ENCODE peak calls at places on chromosomes 11 and 22, in nine cellular contexts. K, G, X, J, M, D, F, S and U are unnamed samples.

GRCh38 chr22:21866821-21867527 is 471 bp downstream of the MAPK1 start:
- DNase-seq in X (peak; percentile 16), J (peak; percentile 71), D (no peak), S (no peak), M (peak; percentile 19), F (no peak), K (peak; percentile 20), G (peak; percentile 40), U (no peak)

GRCh38 chr11:94132152-94132558 is 3.5 kb downstream of the PANX1 start:
- DNase-seq in S (no peak), F (peak; percentile 86), K (peak; percentile 86), X (peak; percentile 83), D (no peak), M (peak; percentile 96), J (no peak), G (no peak), U (peak; percentile 78)

GRCh38 chr11:132911186-132911585 is 621.1 kb downstream of the OPCML start:
- DNase-seq in S (no peak), G (no peak), X (peak; percentile 83), F (peak; percentile 53), K (peak; percentile 80), D (no peak), J (no peak), M (peak; percentile 65), U (peak; percentile 64)

GRCh38 chr11:85694385-85694980 is 8.5 kb upstream of the CCDC89 start:
- DNase-seq in F (peak; percentile 73), K (peak; percentile 77), M (peak; percentile 48), X (peak; percentile 45), J (no peak), G (no peak), S (peak; percentile 18), D (no peak), U (peak; percentile 23)

GRCh38 chr11:33616552-33616951 is 84.1 kb downstream of the C11orf91 start:
- DNase-seq in D (no peak), F (no peak), J (no peak), K (peak; percentile 19), S (no peak), X (peak; percentile 37), M (peak; percentile 69), G (no peak), U (no peak)

GRCh38 chr11:42482822-42483221 is 829.0 kb upstream of the API5 start:
- DNase-seq in J (no peak), G (no peak), F (no peak), D (no peak), K (no peak), M (peak; percentile 1), X (no peak), S (no peak), U (no peak)

GRCh38 chr22:33652596-33652995 is 267.7 kb downstream of the LARGE1 start:
- DNase-seq in X (peak; percentile 1), G (no peak), M (no peak), K (no peak), F (no peak), J (no peak), S (no peak), D (no peak), U (no peak)

GRCh38 chr11:19511413-19512183 is 201.0 kb upstream of the NAV2 start:
- DNase-seq in F (peak; percentile 50), X (no peak), G (peak; percentile 86), D (no peak), J (peak; percentile 58), M (no peak), K (peak; percentile 35), S (no peak), U (no peak)

GRCh38 chr11:130217632-130218031 is 58.0 kb downstream of the ST14 start:
- DNase-seq in G (no peak), D (no peak), J (no peak), F (no peak), M (no peak), S (no peak), X (no peak), K (no peak), U (no peak)

GRCh38 chr22:45067731-45068130 is 57.9 kb upstream of the PHF21B start:
- DNase-seq in D (no peak), K (no peak), M (no peak), G (no peak), X (no peak), J (no peak), S (no peak), F (no peak), U (no peak)

GRCh38 chr11:92880391-92880790 is 89.1 kb upstream of the MTNR1B start:
- DNase-seq in J (no peak), G (no peak), D (no peak), X (peak; percentile 3), K (peak; percentile 6), M (no peak), S (no peak), F (no peak), U (no peak)

GRCh38 chr11:57338152-57338551 is at the start of gene P2RX3:
- DNase-seq in K (no peak), M (no peak), D (no peak), F (no peak), J (no peak), X (no peak), G (no peak), S (no peak), U (no peak)

GRCh38 chr22:36461665-36462474 is 19.6 kb downstream of the TXN2 start:
- DNase-seq in S (no peak), J (no peak), M (peak; percentile 98), G (peak; percentile 52), X (peak; percentile 86), D (no peak), K (peak; percentile 85), F (peak; percentile 92), U (peak; percentile 39)

GRCh38 chr11:130487390-130488186 is 39.1 kb downstream of the ADAMTS15 start:
- DNase-seq in G (no peak), X (no peak), M (no peak), F (no peak), S (no peak), D (no peak), K (no peak), J (no peak), U (no peak)

GRCh38 chr11:112797653-112798293 is 163.4 kb upstream of the NCAM1 start:
- DNase-seq in X (peak; percentile 12), S (no peak), D (no peak), J (no peak), G (peak; percentile 46), K (peak; percentile 64), M (peak; percentile 40), F (peak; percentile 62), U (no peak)

GRCh38 chr11:47572715-47573255 is 6.0 kb downstream of the KBTBD4 start:
- DNase-seq in X (no peak), K (peak; percentile 43), S (no peak), F (no peak), G (no peak), M (no peak), J (no peak), D (no peak), U (no peak)

GRCh38 chr11:64303109-64304031 is 2.0 kb upstream of the ESRRA start:
- DNase-seq in X (no peak), D (no peak), J (no peak), F (no peak), S (no peak), K (no peak), G (no peak), M (peak; percentile 64), U (no peak)
- H3K4me3 ChIP-seq in X (no peak overlapping the region), D (peak overlapping the region; percentile 81), J (no peak overlapping the region), F (no peak overlapping the region), S (peak overlapping the region; percentile 59), K (no peak overlapping the region), G (no peak overlapping the region), M (no peak overlapping the region), U (no peak overlapping the region)

GRCh38 chr11:95229199-95230053 is 1.6 kb downstream of the SESN3 start:
- DNase-seq in F (peak; percentile 26), X (no peak), J (no peak), G (peak; percentile 28), D (no peak), M (peak; percentile 46), S (no peak), K (peak; percentile 56), U (no peak)

GRCh38 chr11:95231126-95231880 is at the start of gene SESN3:
- DNase-seq in S (peak; percentile 87), G (peak; percentile 100), M (peak; percentile 100), D (peak; percentile 98), X (peak; percentile 99), K (peak; percentile 100), F (peak; percentile 99), J (peak; percentile 99), U (peak; percentile 99)

GRCh38 chr11:95230054-95231034 is 658 bp downstream of the SESN3 start:
- DNase-seq in M (peak; percentile 27), X (peak; percentile 7), S (no peak), G (peak; percentile 24), K (peak; percentile 30), J (peak; percentile 59), F (peak; percentile 12), D (peak; percentile 10), U (no peak)

GRCh38 chr11:95231881-95232605 is 1.0 kb upstream of the SESN3 start:
- DNase-seq in F (peak; percentile 45), M (peak; percentile 63), X (peak; percentile 41), K (peak; percentile 46), D (peak; percentile 46), J (peak; percentile 89), G (peak; percentile 79), S (no peak), U (no peak)

GRCh38 chr11:95232666-95233065 is 1.7 kb upstream of the SESN3 start:
- DNase-seq in S (no peak), D (no peak), J (no peak), M (no peak), X (no peak), G (no peak), F (no peak), K (no peak), U (no peak)
- H3K4me3 ChIP-seq in S (no peak overlapping the region), D (peak overlapping the region; percentile 62), J (no peak overlapping the region), M (peak overlapping the region; percentile 49), X (peak overlapping the region; percentile 71), G (peak overlapping the region; percentile 52), F (peak overlapping the region; percentile 71), K (no peak overlapping the region), U (peak overlapping the region; percentile 43)

DNA sequence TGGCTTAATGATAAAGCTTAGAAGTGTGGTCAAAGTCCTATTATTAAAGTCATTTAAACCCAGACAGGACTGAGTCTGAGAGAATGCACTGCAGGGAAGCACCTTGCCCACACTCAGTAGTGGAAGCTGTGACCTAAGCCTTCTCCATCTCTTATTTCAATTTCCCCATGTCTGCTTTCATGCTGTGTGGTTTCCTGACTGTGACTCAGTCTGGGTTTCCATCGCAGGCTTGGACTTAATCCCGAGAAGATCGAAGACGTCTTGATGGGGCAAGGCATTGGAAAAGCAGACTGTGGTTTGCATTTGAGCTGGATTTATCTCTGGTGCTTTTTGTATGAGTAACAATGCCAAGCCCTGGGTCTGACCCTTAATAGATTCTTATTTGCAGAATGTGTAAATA is 238.9 kb downstream of the NTM start:
- DNase-seq in D (no peak), M (no peak), X (peak; percentile 90), S (no peak), K (peak; percentile 93), J (no peak), G (no peak), F (peak; percentile 3), U (peak; percentile 68)
- H3K4me3 ChIP-seq in D (no peak overlapping the region), M (no peak overlapping the region), X (no peak overlapping the region), S (no peak overlapping the region), K (no peak overlapping the region), J (no peak overlapping the region), G (no peak overlapping the region), F (no peak overlapping the region), U (no peak overlapping the region)

DNA sequence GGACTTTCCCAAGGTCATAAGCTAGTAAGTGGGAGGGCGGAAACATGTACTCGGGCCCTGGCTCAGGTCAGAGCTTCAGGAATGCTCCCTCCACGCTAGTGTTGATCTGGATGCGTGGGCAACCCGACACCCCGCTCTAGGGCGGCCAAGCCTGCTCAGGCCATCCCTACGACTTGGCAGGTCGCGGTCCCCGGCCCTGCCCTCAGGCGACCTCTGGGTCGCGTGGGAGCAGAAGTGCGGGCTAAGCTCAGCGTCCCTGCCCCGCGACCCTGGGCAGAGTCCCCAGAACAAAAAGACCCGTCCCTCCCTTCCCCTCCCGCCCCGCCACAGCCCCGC is 781 bp upstream of the TEF start:
- DNase-seq in G (no peak), M (peak; percentile 61), K (peak; percentile 96), X (peak; percentile 67), D (no peak), F (peak; percentile 93), S (peak; percentile 67), J (no peak), U (peak; percentile 72)
- H3K4me3 ChIP-seq in G (peak overlapping the region; percentile 63), M (peak overlapping the region; percentile 54), K (peak overlapping the region; percentile 61), X (peak overlapping the region; percentile 60), D (peak overlapping the region; percentile 44), F (peak overlapping the region; percentile 65), S (peak overlapping the region; percentile 42), J (no peak overlapping the region), U (peak overlapping the region; percentile 65)